ENCODE peak calls at places on chromosomes 7 and 10, in four cellular contexts. G, M, Y and N are unnamed samples.

GRCh38 chr10:23263441-23264164 is 71.5 kb downstream of the PTF1A start:
- DNase-seq in Y (no peak), G (no peak), M (no peak), N (no peak)

GRCh38 chr10:77628906-77629730 is 8.5 kb downstream of the KCNMA1 start:
- DNase-seq in Y (no peak), M (no peak), G (no peak), N (no peak)

GRCh38 chr7:136869006-136869961 is 832 bp downstream of the CHRM2 start:
- DNase-seq in G (no peak), Y (no peak), M (no peak), N (no peak)

GRCh38 chr7:17130281-17131059 is 168.0 kb upstream of the AHR start:
- DNase-seq in G (no peak), Y (no peak), M (no peak), N (no peak)

GRCh38 chr10:75617485-75618155 is 186.2 kb downstream of the LRMDA start:
- DNase-seq in M (no peak), G (no peak), Y (no peak), N (no peak)

GRCh38 chr7:45052011-45052410 is 36.8 kb downstream of the NACAD start:
- DNase-seq in G (no peak), Y (no peak), M (no peak), N (no peak)

GRCh38 chr7:44911911-44912310 is 26.6 kb upstream of the PURB start:
- DNase-seq in M (no peak), Y (no peak), G (no peak), N (no peak)

GRCh38 chr10:31838709-31839108 is 89.9 kb downstream of the ARHGAP12 start:
- DNase-seq in Y (no peak), G (no peak), M (no peak), N (no peak)

GRCh38 chr7:152574892-152575511 is 100.9 kb downstream of the XRCC2 start:
- DNase-seq in M (peak), Y (no peak), G (no peak), N (peak)

GRCh38 chr7:133562617-133563016 is 309.7 kb downstream of the EXOC4 start:
- DNase-seq in G (no peak), Y (no peak), M (no peak), N (no peak)

GRCh38 chr10:25113231-25114035 is 61.4 kb upstream of the GPR158 start:
- DNase-seq in G (peak), Y (no peak), M (no peak), N (peak)

GRCh38 chr7:127907110-127907509 is 124.1 kb downstream of the LRRC4 start:
- DNase-seq in G (no peak), M (no peak), Y (no peak), N (no peak)

GRCh38 chr10:108582387-108582786 is 1340.9 kb downstream of the XPNPEP1 start:
- DNase-seq in Y (no peak), M (no peak), G (no peak), N (no peak)

GRCh38 chr7:119703895-119704294 is 569.1 kb upstream of the KCND2 start:
- DNase-seq in G (no peak), Y (no peak), M (no peak), N (no peak)

GRCh38 chr10:114647545-114648138 is 10.4 kb downstream of the ABLIM1 start:
- DNase-seq in M (no peak), Y (no peak), G (no peak), N (no peak)

GRCh38 chr7:135342887-135343286 is 109.2 kb downstream of the STRA8 start:
- DNase-seq in G (no peak), Y (no peak), M (no peak), N (no peak)

GRCh38 chr10:100826661-100826982 is 81.2 kb downstream of the PAX2 start:
- DNase-seq in M (no peak), Y (no peak), G (no peak), N (no peak)

GRCh38 chr10:100824886-100825285 is 79.5 kb downstream of the PAX2 start:
- DNase-seq in M (no peak), G (no peak), Y (no peak), N (no peak)

GRCh38 chr10:100825325-100825875 is 80.0 kb downstream of the PAX2 start:
- DNase-seq in G (no peak), M (no peak), Y (no peak), N (no peak)

GRCh38 chr10:100826983-100827818 is 81.8 kb downstream of the PAX2 start:
- DNase-seq in Y (no peak), G (no peak), M (no peak), N (peak)

GRCh38 chr10:100825946-100826660 is 80.7 kb downstream of the PAX2 start:
- DNase-seq in Y (peak), G (no peak), M (no peak), N (no peak)
- TF ChIP-seq SPI1 in Y (no peak), G (no peak), M (peak), N (peak)

GRCh38 chr10:89416465-89416864 is 2.1 kb downstream of the IFIT5 start:
- DNase-seq in M (no peak), G (no peak), Y (no peak), N (no peak)
- TF ChIP-seq POLR2AphosphoS5 in M (no peak), G (no peak), Y (no peak), N (no peak)

GRCh38 chr7:28990200-28990960 is 32.2 kb upstream of the TRIL start:
- DNase-seq in Y (no peak), M (no peak), G (no peak), N (no peak)
- TF ChIP-seq SPI1 in Y (no peak), M (no peak), G (no peak), N (no peak)

GRCh38 chr10:19778996-19779395 is 37.2 kb upstream of the PLXDC2 start:
- DNase-seq in Y (no peak), M (no peak), G (no peak), N (no peak)

GRCh38 chr10:19772958-19773357 is 43.3 kb upstream of the PLXDC2 start:
- DNase-seq in G (no peak), Y (no peak), M (no peak), N (no peak)

DNA sequence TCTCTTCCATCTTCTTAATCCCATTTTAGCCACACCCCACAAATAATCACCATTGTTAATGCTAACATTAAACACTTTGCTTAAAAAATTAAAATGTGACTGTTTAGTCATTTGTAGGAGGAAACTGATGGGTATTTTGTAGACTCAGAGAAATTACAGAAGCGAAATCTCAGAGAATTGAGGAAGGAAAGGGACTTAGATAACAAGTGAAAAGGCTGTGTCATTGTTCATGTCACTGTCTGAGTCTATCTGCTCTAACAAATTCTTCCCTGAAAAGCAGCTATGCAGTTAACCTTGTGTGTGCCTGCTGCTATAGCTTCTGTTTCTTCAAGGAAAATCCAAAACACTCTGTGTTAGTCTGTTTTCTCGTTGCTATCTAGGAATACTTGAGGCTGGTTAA is 40.9 kb upstream of the PLXDC2 start:
- DNase-seq in M (no peak), G (no peak), Y (no peak), N (no peak)
- TF ChIP-seq POLR2AphosphoS5 in M (no peak), G (no peak), Y (no peak), N (no peak)

DNA sequence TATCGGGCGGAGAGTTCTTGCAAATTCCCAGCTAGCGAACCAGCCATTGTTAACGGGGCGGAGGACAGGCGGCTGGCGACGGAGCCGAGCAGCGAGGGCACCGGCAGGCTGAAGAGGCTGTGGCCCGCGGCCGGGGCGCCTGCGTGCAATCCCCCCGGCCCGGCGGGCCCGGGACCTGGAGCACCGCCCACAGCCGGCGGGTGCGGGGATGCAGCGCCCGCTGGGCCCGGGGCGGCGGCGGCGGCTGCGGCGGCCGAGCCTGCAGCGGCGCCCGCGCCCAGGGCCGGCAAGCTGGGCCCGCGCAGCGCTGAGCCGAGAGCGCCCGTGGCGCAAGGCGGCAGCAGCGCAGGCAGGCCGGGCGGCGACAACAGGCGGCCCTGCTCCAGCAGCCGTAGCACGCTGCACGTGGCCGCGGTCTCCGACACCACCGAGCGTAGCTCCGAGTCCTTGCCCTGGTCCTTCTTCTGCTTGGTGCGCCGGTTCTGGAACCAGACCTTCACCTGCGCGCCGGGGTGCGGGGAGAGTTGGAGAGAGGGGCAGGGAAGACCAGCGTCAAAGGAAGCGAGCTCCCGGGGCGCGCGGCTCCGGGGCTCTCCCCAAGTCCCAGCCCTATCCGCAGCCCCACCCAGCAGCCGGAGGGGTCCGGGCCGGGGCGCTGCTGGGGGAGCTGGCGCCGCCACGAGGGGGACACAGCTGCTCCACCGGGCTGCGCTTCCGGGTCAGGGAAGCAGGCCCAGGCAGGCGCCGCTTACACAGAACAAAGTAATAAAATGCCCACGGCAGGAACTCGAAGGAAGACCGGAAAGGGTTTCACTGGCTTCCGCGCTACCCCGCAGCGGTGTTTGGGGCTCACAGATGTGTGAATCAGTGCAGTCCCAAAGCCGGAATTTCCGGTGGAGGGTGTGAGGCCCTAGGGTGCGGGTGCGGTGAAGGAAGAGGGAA is 3.7 kb downstream of the VAX1 start:
- DNase-seq in Y (no peak), M (no peak), G (no peak), N (no peak)
- TF ChIP-seq SPI1 in Y (no peak), M (no peak), G (no peak), N (no peak)